ENCODE peak calls at places on chromosomes 6 and 20, in eight cellular contexts. H, T, R, S, O, E, Q and V are unnamed samples.

GRCh38 chr6:2376429-2377355 is 131.3 kb upstream of the GMDS start:
- DNase-seq in H (no peak), T (no peak), R (no peak), S (peak), O (peak), E (no peak), Q (peak), V (peak)

GRCh38 chr6:168865-169455 is 123.3 kb upstream of the DUSP22 start:
- DNase-seq in H (peak), T (no peak), R (no peak), S (peak), O (peak), E (peak), Q (no peak), V (no peak)

GRCh38 chr20:63009988-63010769 is 3.4 kb upstream of the BHLHE23 start:
- DNase-seq in H (peak), T (peak), R (peak), S (no peak), O (peak), E (no peak), Q (no peak), V (peak)

GRCh38 chr20:44075950-44076232 is 111.1 kb downstream of the JPH2 start:
- DNase-seq in H (no peak), T (no peak), R (no peak), S (no peak), O (no peak), E (no peak), Q (no peak), V (no peak)

GRCh38 chr6:119333707-119334295 is 15.8 kb downstream of the MAN1A1 start:
- DNase-seq in H (peak), T (no peak), R (no peak), S (peak), O (no peak), E (no peak), Q (no peak), V (no peak)

GRCh38 chr6:117482240-117483003 is at the start of gene DCBLD1:
- DNase-seq in H (peak), T (peak), R (peak), S (peak), O (peak), E (no peak), Q (peak), V (peak)

GRCh38 chr6:125182237-125183018 is 28.9 kb downstream of the TPD52L1 start:
- DNase-seq in H (no peak), T (peak), R (no peak), S (no peak), O (no peak), E (no peak), Q (no peak), V (no peak)

GRCh38 chr20:62486431-62486954 is 10.7 kb upstream of the GATA5 start:
- DNase-seq in H (no peak), T (no peak), R (no peak), S (no peak), O (no peak), E (no peak), Q (no peak), V (no peak)

GRCh38 chr6:167824591-167825041 is 2.1 kb upstream of the AFDN start:
- DNase-seq in H (no peak), T (no peak), R (no peak), S (no peak), O (peak), E (no peak), Q (peak), V (no peak)

GRCh38 chr20:30489604-30490003 is 767.9 kb upstream of the DEFB115 start:
- DNase-seq in H (no peak), T (no peak), R (no peak), S (no peak), O (no peak), E (no peak), Q (no peak), V (no peak)